ENCODE peak calls at places on chromosomes 4 and X, in five cellular contexts. H is K562, B is H1, C is HepG2, U is endothelial cell of umbilical vein. Y is an unnamed sample.

GRCh38 chr4:931194-931959 is 739 bp downstream of the GAK start:
- DNase-seq in C (peak; percentile 9), B (no peak), U (peak; percentile 34), H (peak; percentile 44), Y (no peak)

GRCh38 chr4:185810746-185811508 is 1.1 kb downstream of the SORBS2 start:
- DNase-seq in U (no peak), H (no peak), C (peak; percentile 97), B (no peak), Y (no peak)

GRCh38 chr4:18798123-18798522 is 776.6 kb upstream of the LCORL start:
- DNase-seq in B (no peak), C (no peak), H (no peak), U (no peak), Y (no peak)

GRCh38 chr4:184845367-184846011 is 19.7 kb upstream of the ACSL1 start:
- DNase-seq in B (no peak), U (no peak), C (peak; percentile 40), H (no peak), Y (no peak)

GRCh38 chrX:36856849-36857248 is 151.3 kb upstream of the FAM47C start:
- DNase-seq in C (no peak), U (no peak), H (no peak), B (no peak), Y (no peak)

GRCh38 chrX:107669885-107670628 is 41.7 kb downstream of the PRPS1 start:
- DNase-seq in B (no peak), U (no peak), C (no peak), H (no peak), Y (no peak)

GRCh38 chr4:169286562-169287301 is 16.0 kb upstream of the SH3RF1 start:
- DNase-seq in B (no peak), C (no peak), U (no peak), H (peak; percentile 17), Y (no peak)

GRCh38 chr4:146033149-146033548 is 94.5 kb upstream of the ZNF827 start:
- DNase-seq in B (no peak), H (no peak), U (no peak), C (peak; percentile 6), Y (no peak)

GRCh38 chr4:972651-973424 is 531 bp downstream of the DGKQ start:
- DNase-seq in B (no peak), U (peak; percentile 24), H (no peak), C (no peak), Y (no peak)

GRCh38 chr4:154506253-154506652 is 14.7 kb upstream of the DCHS2 start:
- DNase-seq in B (no peak), H (peak; percentile 72), C (peak; percentile 27), U (peak; percentile 24), Y (peak; percentile 21)

GRCh38 chrX:63275127-63275526 is 76.0 kb downstream of the SPIN4 start:
- DNase-seq in H (peak; percentile 38), U (peak; percentile 27), C (peak; percentile 4), B (no peak), Y (peak; percentile 19)

GRCh38 chr4:102169345-102169744 is 175.9 kb downstream of the SLC39A8 start:
- DNase-seq in H (no peak), U (no peak), B (no peak), C (no peak), Y (peak; percentile 10)

GRCh38 chr4:189202869-189203271 is 737.8 kb upstream of the FRG1 start:
- DNase-seq in C (no peak), H (no peak), B (no peak), U (no peak), Y (peak; percentile 19)

GRCh38 chrX:30620980-30621716 is 32.1 kb upstream of the GK start:
- DNase-seq in C (no peak), H (peak; percentile 13), U (no peak), B (no peak), Y (peak; percentile 42)

GRCh38 chr4:27692098-27692679 is 831.5 kb downstream of the STIM2 start:
- DNase-seq in U (peak; percentile 5), H (peak; percentile 5), C (peak; percentile 28), B (no peak), Y (peak; percentile 27)

GRCh38 chr4:55989716-55990115 is 41.0 kb downstream of the CEP135 start:
- DNase-seq in U (no peak), C (no peak), B (no peak), H (peak; percentile 3), Y (no peak)

GRCh38 chrX:52979568-52979967 is 21.2 kb upstream of the FAM156A start:
- DNase-seq in B (no peak), U (no peak), C (no peak), H (no peak), Y (no peak)

GRCh38 chrX:72727846-72728245 is 13.7 kb upstream of the PHKA1 start:
- DNase-seq in U (no peak), C (no peak), H (no peak), B (no peak), Y (no peak)

GRCh38 chr4:19675172-19675811 is 576.4 kb upstream of the SLIT2 start:
- DNase-seq in B (no peak), U (peak; percentile 14), C (no peak), H (no peak), Y (no peak)

GRCh38 chrX:107676559-107677378 is 48.5 kb downstream of the PRPS1 start:
- DNase-seq in H (peak; percentile 86), C (no peak), B (no peak), U (peak; percentile 82), Y (peak; percentile 88)

GRCh38 chr4:173174184-173175156 is 5.9 kb downstream of the GALNT7 start:
- DNase-seq in H (peak; percentile 84), B (no peak), C (no peak), U (no peak), Y (no peak)

GRCh38 chrX:126137899-126138298 is 28.2 kb downstream of the DCAF12L2 start:
- DNase-seq in C (no peak), H (no peak), U (no peak), B (no peak), Y (no peak)

GRCh38 chr4:133151301-133151680 is 2.2 kb downstream of the PCDH10 start:
- DNase-seq in H (no peak), C (no peak), B (no peak), U (peak; percentile 59), Y (no peak)

GRCh38 chr4:133095591-133095990 is 53.5 kb upstream of the PCDH10 start:
- DNase-seq in C (no peak), U (no peak), H (no peak), B (no peak), Y (no peak)

GRCh38 chrX:155056877-155057792 is 13.8 kb downstream of the CMC4 start:
- DNase-seq in B (peak; percentile 65), H (peak; percentile 82), U (peak; percentile 82), C (peak; percentile 43), Y (peak; percentile 82)

GRCh38 chrX:135112096-135112729 is 8.1 kb downstream of the ETDB start:
- DNase-seq in B (no peak), U (peak; percentile 39), H (peak; percentile 41), C (no peak), Y (peak; percentile 31)

GRCh38 chr4:19776021-19776459 is 475.7 kb upstream of the SLIT2 start:
- DNase-seq in U (peak; percentile 96), C (no peak), B (peak; percentile 10), H (no peak), Y (peak; percentile 17)

DNA sequence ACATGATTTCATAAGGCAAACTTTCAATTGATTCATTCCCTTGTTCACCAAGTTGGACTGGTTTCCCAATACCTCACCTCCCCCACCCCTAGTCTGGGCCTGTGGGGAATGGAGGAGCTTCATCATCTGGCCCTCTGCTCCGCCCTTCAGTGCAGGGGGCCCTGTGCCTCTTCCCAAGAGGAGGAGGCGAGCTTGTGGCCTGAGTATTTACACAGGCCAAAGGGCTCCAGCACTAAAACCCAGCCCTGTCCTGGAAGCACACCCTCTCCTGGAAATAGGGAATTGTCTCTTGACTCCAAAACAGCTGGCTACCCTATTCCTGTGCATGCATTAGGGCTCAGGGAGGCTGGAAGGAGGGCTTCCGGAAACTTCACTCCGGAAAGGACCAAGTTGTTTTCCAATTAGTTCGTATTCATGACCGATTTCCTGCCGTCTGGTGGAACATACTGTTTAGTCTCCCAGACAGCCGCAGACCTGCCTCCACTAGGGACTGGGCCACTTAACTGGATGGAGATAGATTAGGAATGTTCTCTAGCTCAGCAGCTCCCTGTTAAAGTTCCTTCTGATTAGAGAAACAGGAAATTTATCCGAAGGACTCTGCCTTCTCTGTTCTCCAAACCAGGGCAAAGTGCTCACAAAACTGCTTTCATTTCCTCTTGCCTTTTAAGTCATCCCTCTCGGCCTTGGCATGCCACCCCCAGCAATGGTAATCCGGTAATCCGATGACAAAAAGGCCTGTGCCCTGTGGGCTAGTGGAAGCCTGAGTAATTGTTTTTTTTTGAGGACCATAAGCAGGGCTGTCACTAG is 5.8 kb downstream of the SRPX2 start:
- DNase-seq in H (no peak), C (peak; percentile 90), U (peak; percentile 93), B (no peak), Y (peak; percentile 41)
- H3K4me1 ChIP-seq in H (no peaks in the 10 kb centered on the region), C (peaks cover 82% of the 10 kb centered on the region), U (peaks cover 75% of the 10 kb centered on the region), B (peaks cover 8% of the 10 kb centered on the region), Y (peaks cover 46% of the 10 kb centered on the region)

DNA sequence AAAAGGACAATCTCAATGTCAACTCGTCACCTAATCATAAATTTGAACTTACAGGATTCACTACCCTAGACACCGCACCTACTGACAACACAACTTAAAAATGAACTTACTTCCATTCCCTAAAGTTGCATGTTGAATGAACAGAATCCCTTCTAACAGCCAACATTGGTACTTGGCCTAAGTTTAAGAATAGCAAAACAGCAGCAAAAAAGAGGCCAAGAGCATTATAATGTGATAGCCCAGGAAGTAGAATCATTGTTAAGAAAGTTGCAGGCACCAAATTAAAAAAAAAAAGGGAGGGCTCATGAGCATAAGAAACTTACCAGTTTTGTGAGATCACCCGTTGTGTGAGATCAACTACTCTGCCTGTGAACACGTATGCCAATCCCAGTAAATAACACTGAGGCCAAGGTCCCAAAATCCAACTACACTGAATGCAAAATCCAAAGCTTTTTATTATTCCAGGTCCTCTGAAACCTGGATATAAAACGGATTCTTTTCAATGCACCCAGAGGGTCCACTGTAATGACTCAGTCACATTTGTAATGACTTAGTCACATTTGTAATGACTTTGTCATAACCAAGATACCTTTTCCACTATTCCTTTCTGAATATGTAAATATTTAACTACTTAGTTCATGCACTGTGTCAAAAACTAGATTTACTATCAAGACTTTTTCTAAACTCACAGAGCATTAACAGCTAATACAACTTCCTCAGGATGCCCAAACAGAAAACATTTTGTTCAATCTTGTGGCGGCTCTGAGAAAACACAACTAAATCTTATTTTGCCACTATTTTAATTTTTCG is 6.8 kb downstream of the HNRNPDL start:
- DNase-seq in H (no peak), C (no peak), U (no peak), B (no peak), Y (peak; percentile 20)
- TF ChIP-seq JUN in H (no peak), C (no peak), U (no peak), B (no peak), Y (no peak)

DNA sequence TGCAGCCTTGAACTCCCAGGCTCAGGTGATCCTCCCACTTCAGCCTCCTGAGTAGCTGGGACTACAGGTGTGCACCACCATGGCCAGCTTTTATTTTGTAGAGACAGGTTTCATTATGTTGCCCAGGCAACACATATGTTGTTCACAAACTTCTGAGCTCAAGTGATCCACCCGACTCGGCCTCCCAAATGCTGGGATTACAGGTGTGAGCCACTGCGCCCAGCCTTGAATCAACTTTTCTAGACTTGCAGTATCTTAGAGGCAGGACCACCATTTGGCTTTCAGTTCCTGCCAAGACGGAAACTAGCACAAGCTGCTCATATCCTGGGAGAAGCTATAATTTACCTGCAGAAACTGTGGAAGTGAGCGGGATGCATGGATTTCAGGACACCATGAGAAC is 19.9 kb downstream of the NAT8L start:
- DNase-seq in B (no peak), H (no peak), U (no peak), C (no peak), Y (no peak)
- H3K4me1 ChIP-seq in B (no peaks in the 10 kb centered on the region), H (peaks cover 25% of the 10 kb centered on the region), U (no peaks in the 10 kb centered on the region), C (peaks cover 54% of the 10 kb centered on the region), Y (no peaks in the 10 kb centered on the region)

DNA sequence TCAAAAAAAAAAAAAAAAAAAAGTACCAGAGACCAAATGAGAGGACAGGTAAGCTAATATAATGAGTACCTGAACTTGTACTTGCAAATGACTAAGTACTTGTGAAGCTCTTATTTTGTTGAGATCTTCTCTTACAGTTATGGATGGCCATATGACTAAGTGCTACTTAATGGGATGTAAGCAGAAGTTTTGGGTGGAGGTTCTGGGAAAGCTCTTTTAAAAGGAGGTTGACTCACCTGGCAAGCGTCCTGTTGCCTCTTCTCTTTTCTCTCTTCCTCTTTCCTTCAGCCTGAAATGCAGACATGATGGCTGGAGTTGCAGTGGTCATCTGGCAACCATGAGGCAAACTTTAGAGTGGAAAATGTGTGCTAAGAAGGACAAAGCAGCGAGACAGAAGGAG is 36.9 kb upstream of the MED14 start:
- DNase-seq in U (peak; percentile 1), H (no peak), B (no peak), C (no peak), Y (no peak)
- TF ChIP-seq JUN in U (no peak), H (no peak), B (no peak), C (no peak), Y (no peak)